ENCODE peak calls at places on chromosomes 16 and 17, in four cellular contexts. M is GM23338, O is GM10248, F is thoracic aorta. B is an unnamed sample.

GRCh38 chr16:75555213-75555706 is 792 bp downstream of the TMEM231 start:
- DNase-seq in F (peak), M (peak), O (peak), B (peak)

GRCh38 chr17:73069164-73069774 is 23.2 kb downstream of the SLC39A11 start:
- DNase-seq in F (no peak), O (no peak), M (no peak), B (no peak)

GRCh38 chr17:76382305-76382802 is 2.1 kb upstream of the SPHK1 start:
- DNase-seq in O (no peak), F (no peak), M (peak), B (peak)

GRCh38 chr17:10292057-10292931 is 80.5 kb downstream of the MYH13 start:
- DNase-seq in O (peak), F (no peak), M (peak), B (no peak)

GRCh38 chr17:67241719-67242341 is 3.2 kb downstream of the HELZ start:
- DNase-seq in M (no peak), F (no peak), O (no peak), B (no peak)

GRCh38 chr16:81410643-81411235 is 33.9 kb upstream of the CMIP start:
- DNase-seq in M (peak), O (no peak), F (no peak), B (no peak)

GRCh38 chr17:34571428-34572130 is 7.8 kb upstream of the TMEM132E start:
- DNase-seq in F (no peak), M (no peak), O (no peak), B (no peak)

GRCh38 chr16:31451201-31451600 is 8.1 kb upstream of the ARMC5 start:
- DNase-seq in O (no peak), M (no peak), F (no peak), B (no peak)

GRCh38 chr17:27495460-27495859 is 39.2 kb downstream of the KSR1 start:
- DNase-seq in F (no peak), M (no peak), O (peak), B (no peak)

GRCh38 chr16:1167276-1168107 is 14.6 kb downstream of the CACNA1H start:
- DNase-seq in O (no peak), M (peak), F (no peak), B (no peak)

GRCh38 chr17:64385187-64386083 is 5.2 kb downstream of the PECAM1 start:
- DNase-seq in M (no peak), O (peak), F (peak), B (peak)

GRCh38 chr16:69567031-69567680 is 1.4 kb downstream of the NFAT5 start:
- DNase-seq in M (no peak), O (peak), F (no peak), B (no peak)

GRCh38 chr17:49624896-49625295 is 49.2 kb downstream of the NXPH3 start:
- DNase-seq in O (no peak), F (no peak), M (no peak), B (no peak)

GRCh38 chr17:51636291-51636690 is 375.9 kb downstream of the UTP18 start:
- DNase-seq in M (peak), F (no peak), O (no peak), B (no peak)

GRCh38 chr17:45924332-45924820 is 30.0 kb downstream of the MAPT start:
- DNase-seq in F (no peak), M (no peak), O (no peak), B (no peak)

DNA sequence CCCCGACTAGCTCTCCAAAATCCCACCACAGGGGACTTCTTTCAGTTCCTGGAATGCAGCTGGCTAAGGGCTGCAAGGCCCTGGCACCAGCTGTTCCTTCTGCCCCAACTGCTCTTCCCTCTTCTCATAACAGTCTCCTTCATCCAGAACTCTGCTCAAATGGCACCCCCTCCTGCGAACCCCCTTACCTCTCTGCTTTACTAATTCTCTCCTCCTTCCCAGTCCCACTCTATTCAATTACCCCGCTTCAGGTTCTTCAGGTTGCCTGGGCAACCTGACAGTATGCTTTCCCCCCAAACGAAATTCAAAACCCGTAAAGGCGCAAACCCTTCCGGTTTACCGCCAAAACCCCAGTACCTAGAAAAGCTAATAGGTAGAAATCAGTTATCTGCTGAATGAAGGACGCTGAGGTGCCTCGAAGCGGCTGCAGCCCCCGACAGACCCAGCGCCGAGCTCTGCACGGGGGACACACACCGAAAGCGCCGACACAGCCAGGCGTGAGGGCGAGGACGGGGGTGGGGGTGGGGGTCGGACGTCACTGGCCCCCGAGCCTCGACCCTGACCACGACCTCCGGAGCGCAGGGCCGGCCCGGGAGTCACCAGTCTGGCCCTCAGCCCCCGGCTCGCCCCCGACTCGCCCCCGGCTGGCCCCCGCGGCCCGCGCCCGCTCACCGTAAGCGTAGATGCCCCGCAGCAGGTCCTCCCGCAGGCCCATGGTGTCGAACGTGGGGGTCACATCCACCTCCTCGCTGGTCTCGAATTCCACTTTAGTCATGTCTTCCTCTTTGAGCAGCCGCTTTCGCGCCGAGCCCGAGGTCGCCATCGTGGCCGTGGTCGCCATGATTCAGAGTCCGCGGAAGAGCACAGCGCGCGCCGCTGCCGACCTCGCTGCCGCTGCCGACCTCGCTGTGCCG is 550 bp downstream of the EIF4A3 start:
- DNase-seq in F (no peak), O (no peak), M (peak), B (no peak)
- TF ChIP-seq CTCF in F (no peak), O (no peak), M (no peak), B (no peak)

GRCh38 chr17:44655983-44656700 is at the start of gene MEIOC:
- DNase-seq in F (no peak), O (peak), M (peak), B (no peak)
- TF ChIP-seq CTCF in F (no peak), O (no peak), M (peak), B (no peak)

GRCh38 chr16:4682616-4683254 is 10.6 kb upstream of the NUDT16L1 start:
- DNase-seq in M (peak), F (no peak), O (no peak), B (peak)
- TF ChIP-seq CTCF in M (peak), F (no peak), O (no peak), B (peak)

DNA sequence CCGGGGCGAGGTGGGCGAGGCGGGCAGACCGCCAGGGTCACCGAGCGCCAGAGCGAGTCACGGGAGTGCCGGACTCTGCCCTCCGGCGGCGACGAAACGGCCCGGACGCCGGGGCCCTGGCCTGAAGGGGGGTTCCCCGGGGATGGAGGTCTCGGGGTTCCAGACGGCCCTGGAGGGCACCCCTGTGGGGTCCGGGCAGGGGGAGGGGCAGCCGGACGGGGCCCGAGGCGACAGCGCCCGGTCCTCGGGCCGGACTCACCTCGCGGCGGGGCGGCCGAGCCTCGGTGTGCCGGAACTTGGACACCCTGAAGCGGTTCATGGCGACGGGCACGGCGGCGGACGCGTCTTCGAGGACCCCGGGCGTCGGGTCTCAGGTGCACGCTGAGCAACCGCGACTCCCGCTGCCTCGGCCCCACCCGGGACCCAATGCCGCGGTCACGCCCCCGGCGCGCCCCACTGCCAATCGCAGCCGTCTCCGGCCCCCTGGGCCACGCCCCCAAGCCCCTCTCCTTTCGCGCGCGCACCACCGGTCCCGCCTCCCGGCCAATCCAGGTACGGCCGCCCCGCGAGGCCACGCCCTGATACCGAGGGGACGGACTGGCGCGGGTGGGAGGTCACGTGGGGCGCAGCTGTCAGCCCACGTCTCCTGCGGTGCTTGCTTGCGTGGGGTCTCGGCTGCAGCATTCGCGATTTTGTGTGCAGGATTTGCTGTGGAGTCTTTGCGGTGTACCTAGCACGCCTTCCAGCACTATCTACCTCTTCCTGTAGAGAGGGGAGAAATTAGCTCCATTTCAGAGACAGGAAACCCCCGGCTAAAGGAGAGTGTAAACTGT is at the start of gene CORO7:
- DNase-seq in F (peak), M (peak), O (peak), B (peak)
- TF ChIP-seq CTCF in F (peak), M (no peak), O (no peak), B (peak)

GRCh38 chr17:82649501-82650261 is 1.4 kb upstream of the WDR45B start:
- DNase-seq in O (no peak), F (no peak), M (no peak), B (peak)

GRCh38 chr17:82648165-82648668 is at the start of gene WDR45B:
- DNase-seq in M (peak), O (peak), F (peak), B (peak)

GRCh38 chr17:82645516-82645915 is 2.7 kb downstream of the WDR45B start:
- DNase-seq in F (no peak), M (no peak), O (no peak), B (no peak)

GRCh38 chr17:82648761-82649474 is 674 bp upstream of the WDR45B start:
- DNase-seq in O (peak), F (no peak), M (peak), B (peak)

DNA sequence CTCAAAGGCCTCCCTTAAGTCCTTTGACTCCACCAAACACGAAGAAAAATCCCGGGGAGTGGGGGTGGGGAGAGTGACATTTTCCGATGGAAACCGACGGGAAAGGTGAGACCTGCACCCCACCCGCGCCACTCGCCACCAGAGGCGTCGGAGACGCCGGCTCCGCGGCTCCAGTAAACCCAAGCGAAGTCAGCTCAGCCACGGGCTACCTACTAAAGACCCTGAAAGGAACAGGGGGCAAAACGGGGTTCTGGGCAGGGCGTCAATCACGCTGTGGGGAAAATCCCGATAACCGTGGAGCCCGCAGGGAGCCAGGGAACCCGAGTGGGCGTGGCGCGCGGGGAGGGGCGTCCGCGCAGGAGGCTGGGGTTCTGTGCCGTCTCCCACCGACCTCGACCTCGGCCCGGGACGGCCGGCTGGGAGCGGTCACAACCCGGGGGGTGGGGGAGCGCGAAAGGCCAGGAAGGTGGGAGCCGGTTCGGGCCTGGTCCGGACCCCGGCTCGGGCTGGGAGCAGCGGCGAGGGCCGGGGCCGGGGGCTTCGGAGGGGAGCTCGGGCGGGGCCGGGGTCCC is 565 bp downstream of the WDR45B start:
- DNase-seq in O (peak), F (no peak), M (peak), B (no peak)
- TF ChIP-seq CTCF in O (peak), F (no peak), M (no peak), B (no peak)